ENCODE peak calls at places on chromosomes 11 and 22, in four cellular contexts. One of them, this sample, is unnamed.

GRCh38 chr11:47445840-47446239 is 3.1 kb downstream of the RAPSN start:
- ATAC-seq in lower lobe of right lung: no peak
- ATAC-seq in thoracic aorta: no peak
- ATAC-seq in stimulated activated naive CD8-positive, alpha-beta T cell treated with anti-CD3 and anti-CD28 coated beads, Interleukin-15, Interleukin-2, amounts not matched to agents 100 U/mL and 50 U/mL, for 24 hours: no peak
- ATAC-seq in this sample: no peak

GRCh38 chr11:46917109-46918086 is 952 bp downstream of the LRP4 start:
- ATAC-seq in lower lobe of right lung: peak; percentile 13
- ATAC-seq in thoracic aorta: no peak
- ATAC-seq in stimulated activated naive CD8-positive, alpha-beta T cell treated with anti-CD3 and anti-CD28 coated beads, Interleukin-15, Interleukin-2, amounts not matched to agents 100 U/mL and 50 U/mL, for 24 hours: peak; percentile 3
- ATAC-seq in this sample: peak; percentile 14

GRCh38 chr11:119380160-119380815 is 1.2 kb downstream of the USP2 start:
- ATAC-seq in lower lobe of right lung: no peak
- ATAC-seq in thoracic aorta: no peak
- ATAC-seq in stimulated activated naive CD8-positive, alpha-beta T cell treated with anti-CD3 and anti-CD28 coated beads, Interleukin-15, Interleukin-2, amounts not matched to agents 100 U/mL and 50 U/mL, for 24 hours: no peak
- ATAC-seq in this sample: no peak

GRCh38 chr22:18077087-18077638 is 627 bp upstream of the PEX26 start:
- ATAC-seq in lower lobe of right lung: no peak
- ATAC-seq in thoracic aorta: no peak
- ATAC-seq in stimulated activated naive CD8-positive, alpha-beta T cell treated with anti-CD3 and anti-CD28 coated beads, Interleukin-15, Interleukin-2, amounts not matched to agents 100 U/mL and 50 U/mL, for 24 hours: peak; percentile 9
- ATAC-seq in this sample: peak; percentile 67

GRCh38 chr11:30879322-30880020 is 293.3 kb upstream of the MPPED2 start:
- ATAC-seq in lower lobe of right lung: no peak
- ATAC-seq in thoracic aorta: no peak
- ATAC-seq in stimulated activated naive CD8-positive, alpha-beta T cell treated with anti-CD3 and anti-CD28 coated beads, Interleukin-15, Interleukin-2, amounts not matched to agents 100 U/mL and 50 U/mL, for 24 hours: no peak
- ATAC-seq in this sample: no peak

GRCh38 chr11:122690801-122691649 is 35.5 kb downstream of the UBASH3B start:
- ATAC-seq in lower lobe of right lung: peak; percentile 48
- ATAC-seq in thoracic aorta: no peak
- ATAC-seq in stimulated activated naive CD8-positive, alpha-beta T cell treated with anti-CD3 and anti-CD28 coated beads, Interleukin-15, Interleukin-2, amounts not matched to agents 100 U/mL and 50 U/mL, for 24 hours: peak; percentile 19
- ATAC-seq in this sample: peak; percentile 16

GRCh38 chr11:6233984-6234313 is 487 bp downstream of the FHIP1B start:
- ATAC-seq in lower lobe of right lung: peak; percentile 2
- ATAC-seq in thoracic aorta: no peak
- ATAC-seq in stimulated activated naive CD8-positive, alpha-beta T cell treated with anti-CD3 and anti-CD28 coated beads, Interleukin-15, Interleukin-2, amounts not matched to agents 100 U/mL and 50 U/mL, for 24 hours: no peak
- ATAC-seq in this sample: no peak

GRCh38 chr22:20027966-20028854 is 7.3 kb downstream of the TANGO2 start:
- ATAC-seq in lower lobe of right lung: no peak
- ATAC-seq in thoracic aorta: no peak
- ATAC-seq in stimulated activated naive CD8-positive, alpha-beta T cell treated with anti-CD3 and anti-CD28 coated beads, Interleukin-15, Interleukin-2, amounts not matched to agents 100 U/mL and 50 U/mL, for 24 hours: no peak
- ATAC-seq in this sample: no peak

GRCh38 chr11:130738618-130739017 is 177.7 kb downstream of the SNX19 start:
- ATAC-seq in lower lobe of right lung: no peak
- ATAC-seq in thoracic aorta: no peak
- ATAC-seq in stimulated activated naive CD8-positive, alpha-beta T cell treated with anti-CD3 and anti-CD28 coated beads, Interleukin-15, Interleukin-2, amounts not matched to agents 100 U/mL and 50 U/mL, for 24 hours: no peak
- ATAC-seq in this sample: no peak

GRCh38 chr22:50298937-50299656 is 8.3 kb downstream of the PLXNB2 start:
- ATAC-seq in lower lobe of right lung: no peak
- ATAC-seq in thoracic aorta: no peak
- ATAC-seq in stimulated activated naive CD8-positive, alpha-beta T cell treated with anti-CD3 and anti-CD28 coated beads, Interleukin-15, Interleukin-2, amounts not matched to agents 100 U/mL and 50 U/mL, for 24 hours: no peak
- ATAC-seq in this sample: no peak

GRCh38 chr11:58632510-58632909 is 10.0 kb downstream of the CNTF start:
- ATAC-seq in lower lobe of right lung: no peak
- ATAC-seq in thoracic aorta: no peak
- ATAC-seq in stimulated activated naive CD8-positive, alpha-beta T cell treated with anti-CD3 and anti-CD28 coated beads, Interleukin-15, Interleukin-2, amounts not matched to agents 100 U/mL and 50 U/mL, for 24 hours: no peak
- ATAC-seq in this sample: no peak

GRCh38 chr11:12007769-12008737 is at the start of gene DKK3:
- ATAC-seq in lower lobe of right lung: peak; percentile 50
- ATAC-seq in thoracic aorta: no peak
- ATAC-seq in stimulated activated naive CD8-positive, alpha-beta T cell treated with anti-CD3 and anti-CD28 coated beads, Interleukin-15, Interleukin-2, amounts not matched to agents 100 U/mL and 50 U/mL, for 24 hours: peak; percentile 21
- ATAC-seq in this sample: no peak

GRCh38 chr11:128476729-128477128 is 110.6 kb downstream of the ETS1 start:
- ATAC-seq in lower lobe of right lung: peak; percentile 72
- ATAC-seq in thoracic aorta: no peak
- ATAC-seq in stimulated activated naive CD8-positive, alpha-beta T cell treated with anti-CD3 and anti-CD28 coated beads, Interleukin-15, Interleukin-2, amounts not matched to agents 100 U/mL and 50 U/mL, for 24 hours: peak; percentile 21
- ATAC-seq in this sample: peak; percentile 33

GRCh38 chr11:70127653-70128434 is 49.7 kb downstream of the ANO1 start:
- ATAC-seq in lower lobe of right lung: no peak
- ATAC-seq in thoracic aorta: peak; percentile 32
- ATAC-seq in stimulated activated naive CD8-positive, alpha-beta T cell treated with anti-CD3 and anti-CD28 coated beads, Interleukin-15, Interleukin-2, amounts not matched to agents 100 U/mL and 50 U/mL, for 24 hours: no peak
- ATAC-seq in this sample: no peak

GRCh38 chr11:79481795-79482194 is 41.0 kb upstream of the TENM4 start:
- ATAC-seq in lower lobe of right lung: peak; percentile 53
- ATAC-seq in thoracic aorta: no peak
- ATAC-seq in stimulated activated naive CD8-positive, alpha-beta T cell treated with anti-CD3 and anti-CD28 coated beads, Interleukin-15, Interleukin-2, amounts not matched to agents 100 U/mL and 50 U/mL, for 24 hours: no peak
- ATAC-seq in this sample: no peak

GRCh38 chr11:12721816-12722604 is 47.8 kb downstream of the TEAD1 start:
- ATAC-seq in lower lobe of right lung: no peak
- ATAC-seq in thoracic aorta: no peak
- ATAC-seq in stimulated activated naive CD8-positive, alpha-beta T cell treated with anti-CD3 and anti-CD28 coated beads, Interleukin-15, Interleukin-2, amounts not matched to agents 100 U/mL and 50 U/mL, for 24 hours: no peak
- ATAC-seq in this sample: no peak

GRCh38 chr22:22410121-22410520 is 98.4 kb downstream of the ZNF280B start:
- ATAC-seq in lower lobe of right lung: peak; percentile 50
- ATAC-seq in thoracic aorta: no peak
- ATAC-seq in stimulated activated naive CD8-positive, alpha-beta T cell treated with anti-CD3 and anti-CD28 coated beads, Interleukin-15, Interleukin-2, amounts not matched to agents 100 U/mL and 50 U/mL, for 24 hours: no peak
- ATAC-seq in this sample: no peak

GRCh38 chr22:49207008-49207775 is 620.5 kb downstream of the BRD1 start:
- ATAC-seq in lower lobe of right lung: no peak
- ATAC-seq in thoracic aorta: no peak
- ATAC-seq in stimulated activated naive CD8-positive, alpha-beta T cell treated with anti-CD3 and anti-CD28 coated beads, Interleukin-15, Interleukin-2, amounts not matched to agents 100 U/mL and 50 U/mL, for 24 hours: no peak
- ATAC-seq in this sample: no peak

GRCh38 chr11:10503777-10504176 is 37.2 kb downstream of the RNF141 start:
- ATAC-seq in lower lobe of right lung: peak; percentile 71
- ATAC-seq in thoracic aorta: no peak
- ATAC-seq in stimulated activated naive CD8-positive, alpha-beta T cell treated with anti-CD3 and anti-CD28 coated beads, Interleukin-15, Interleukin-2, amounts not matched to agents 100 U/mL and 50 U/mL, for 24 hours: no peak
- ATAC-seq in this sample: no peak

GRCh38 chr22:39635719-39636118 is 65.2 kb downstream of the CACNA1I start:
- ATAC-seq in lower lobe of right lung: no peak
- ATAC-seq in thoracic aorta: no peak
- ATAC-seq in stimulated activated naive CD8-positive, alpha-beta T cell treated with anti-CD3 and anti-CD28 coated beads, Interleukin-15, Interleukin-2, amounts not matched to agents 100 U/mL and 50 U/mL, for 24 hours: peak; percentile 29
- ATAC-seq in this sample: no peak

GRCh38 chr11:15933896-15934625 is 422.3 kb downstream of the SOX6 start:
- ATAC-seq in lower lobe of right lung: no peak
- ATAC-seq in thoracic aorta: no peak
- ATAC-seq in stimulated activated naive CD8-positive, alpha-beta T cell treated with anti-CD3 and anti-CD28 coated beads, Interleukin-15, Interleukin-2, amounts not matched to agents 100 U/mL and 50 U/mL, for 24 hours: no peak
- ATAC-seq in this sample: no peak

GRCh38 chr22:29225422-29226090 is 19.9 kb downstream of the EMID1 start:
- ATAC-seq in lower lobe of right lung: peak; percentile 76
- ATAC-seq in thoracic aorta: no peak
- ATAC-seq in stimulated activated naive CD8-positive, alpha-beta T cell treated with anti-CD3 and anti-CD28 coated beads, Interleukin-15, Interleukin-2, amounts not matched to agents 100 U/mL and 50 U/mL, for 24 hours: no peak
- ATAC-seq in this sample: no peak

GRCh38 chr11:47394322-47395224 is 13.8 kb upstream of the SLC39A13 start:
- ATAC-seq in lower lobe of right lung: peak; percentile 70
- ATAC-seq in thoracic aorta: no peak
- ATAC-seq in stimulated activated naive CD8-positive, alpha-beta T cell treated with anti-CD3 and anti-CD28 coated beads, Interleukin-15, Interleukin-2, amounts not matched to agents 100 U/mL and 50 U/mL, for 24 hours: peak; percentile 73
- ATAC-seq in this sample: peak; percentile 89

GRCh38 chr11:114135737-114136151 is 76.2 kb downstream of the ZBTB16 start:
- ATAC-seq in lower lobe of right lung: peak; percentile 15
- ATAC-seq in thoracic aorta: no peak
- ATAC-seq in stimulated activated naive CD8-positive, alpha-beta T cell treated with anti-CD3 and anti-CD28 coated beads, Interleukin-15, Interleukin-2, amounts not matched to agents 100 U/mL and 50 U/mL, for 24 hours: no peak
- ATAC-seq in this sample: no peak

GRCh38 chr22:33841281-33842005 is 78.8 kb downstream of the LARGE1 start:
- ATAC-seq in lower lobe of right lung: peak; percentile 51
- ATAC-seq in thoracic aorta: peak; percentile 86
- ATAC-seq in stimulated activated naive CD8-positive, alpha-beta T cell treated with anti-CD3 and anti-CD28 coated beads, Interleukin-15, Interleukin-2, amounts not matched to agents 100 U/mL and 50 U/mL, for 24 hours: no peak
- ATAC-seq in this sample: no peak

GRCh38 chr11:132056689-132057088 is 686.3 kb downstream of the NTM start:
- ATAC-seq in lower lobe of right lung: no peak
- ATAC-seq in thoracic aorta: no peak
- ATAC-seq in stimulated activated naive CD8-positive, alpha-beta T cell treated with anti-CD3 and anti-CD28 coated beads, Interleukin-15, Interleukin-2, amounts not matched to agents 100 U/mL and 50 U/mL, for 24 hours: no peak
- ATAC-seq in this sample: no peak

GRCh38 chr22:30351226-30351625 is 5.5 kb downstream of the SF3A1 start:
- ATAC-seq in lower lobe of right lung: no peak
- ATAC-seq in thoracic aorta: no peak
- ATAC-seq in stimulated activated naive CD8-positive, alpha-beta T cell treated with anti-CD3 and anti-CD28 coated beads, Interleukin-15, Interleukin-2, amounts not matched to agents 100 U/mL and 50 U/mL, for 24 hours: no peak
- ATAC-seq in this sample: no peak

GRCh38 chr11:33691051-33691864 is 9.4 kb downstream of the C11orf91 start:
- ATAC-seq in lower lobe of right lung: no peak
- ATAC-seq in thoracic aorta: no peak
- ATAC-seq in stimulated activated naive CD8-positive, alpha-beta T cell treated with anti-CD3 and anti-CD28 coated beads, Interleukin-15, Interleukin-2, amounts not matched to agents 100 U/mL and 50 U/mL, for 24 hours: no peak
- ATAC-seq in this sample: no peak

GRCh38 chr22:17597217-17597616 is 31.3 kb downstream of the ATP6V1E1 start:
- ATAC-seq in lower lobe of right lung: no peak
- ATAC-seq in thoracic aorta: no peak
- ATAC-seq in stimulated activated naive CD8-positive, alpha-beta T cell treated with anti-CD3 and anti-CD28 coated beads, Interleukin-15, Interleukin-2, amounts not matched to agents 100 U/mL and 50 U/mL, for 24 hours: no peak
- ATAC-seq in this sample: peak; percentile 67

GRCh38 chr22:45014658-45015057 is 4.9 kb upstream of the PHF21B start:
- ATAC-seq in lower lobe of right lung: no peak
- ATAC-seq in thoracic aorta: no peak
- ATAC-seq in stimulated activated naive CD8-positive, alpha-beta T cell treated with anti-CD3 and anti-CD28 coated beads, Interleukin-15, Interleukin-2, amounts not matched to agents 100 U/mL and 50 U/mL, for 24 hours: no peak
- ATAC-seq in this sample: no peak

GRCh38 chr11:119389611-119390254 is 8.2 kb upstream of the USP2 start:
- ATAC-seq in lower lobe of right lung: no peak
- ATAC-seq in thoracic aorta: no peak
- ATAC-seq in stimulated activated naive CD8-positive, alpha-beta T cell treated with anti-CD3 and anti-CD28 coated beads, Interleukin-15, Interleukin-2, amounts not matched to agents 100 U/mL and 50 U/mL, for 24 hours: no peak
- ATAC-seq in this sample: no peak

GRCh38 chr11:61675826-61676225 is 4.4 kb upstream of the DAGLA start:
- ATAC-seq in lower lobe of right lung: no peak
- ATAC-seq in thoracic aorta: no peak
- ATAC-seq in stimulated activated naive CD8-positive, alpha-beta T cell treated with anti-CD3 and anti-CD28 coated beads, Interleukin-15, Interleukin-2, amounts not matched to agents 100 U/mL and 50 U/mL, for 24 hours: no peak
- ATAC-seq in this sample: no peak

GRCh38 chr22:29787371-29787980 is 20.3 kb downstream of the UQCR10 start:
- ATAC-seq in lower lobe of right lung: no peak
- ATAC-seq in thoracic aorta: no peak
- ATAC-seq in stimulated activated naive CD8-positive, alpha-beta T cell treated with anti-CD3 and anti-CD28 coated beads, Interleukin-15, Interleukin-2, amounts not matched to agents 100 U/mL and 50 U/mL, for 24 hours: peak; percentile 23
- ATAC-seq in this sample: no peak

GRCh38 chr22:20951932-20952380 is 15.1 kb upstream of the AIFM3 start:
- ATAC-seq in lower lobe of right lung: peak; percentile 6
- ATAC-seq in thoracic aorta: no peak
- ATAC-seq in stimulated activated naive CD8-positive, alpha-beta T cell treated with anti-CD3 and anti-CD28 coated beads, Interleukin-15, Interleukin-2, amounts not matched to agents 100 U/mL and 50 U/mL, for 24 hours: no peak
- ATAC-seq in this sample: no peak

GRCh38 chr11:125592305-125593112 is at the start of gene STT3A:
- ATAC-seq in lower lobe of right lung: peak; percentile 98
- ATAC-seq in thoracic aorta: peak; percentile 100
- ATAC-seq in stimulated activated naive CD8-positive, alpha-beta T cell treated with anti-CD3 and anti-CD28 coated beads, Interleukin-15, Interleukin-2, amounts not matched to agents 100 U/mL and 50 U/mL, for 24 hours: peak; percentile 98
- ATAC-seq in this sample: peak; percentile 93

GRCh38 chr22:44676441-44677298 is 25.3 kb upstream of the PRR5 start:
- ATAC-seq in lower lobe of right lung: peak; percentile 36
- ATAC-seq in thoracic aorta: no peak
- ATAC-seq in stimulated activated naive CD8-positive, alpha-beta T cell treated with anti-CD3 and anti-CD28 coated beads, Interleukin-15, Interleukin-2, amounts not matched to agents 100 U/mL and 50 U/mL, for 24 hours: peak; percentile 47
- ATAC-seq in this sample: no peak

GRCh38 chr11:19777032-19777341 is 64.3 kb downstream of the NAV2 start:
- ATAC-seq in lower lobe of right lung: peak; percentile 87
- ATAC-seq in thoracic aorta: no peak
- ATAC-seq in stimulated activated naive CD8-positive, alpha-beta T cell treated with anti-CD3 and anti-CD28 coated beads, Interleukin-15, Interleukin-2, amounts not matched to agents 100 U/mL and 50 U/mL, for 24 hours: no peak
- ATAC-seq in this sample: no peak

GRCh38 chr11:12802418-12803085 is 128.3 kb downstream of the TEAD1 start:
- ATAC-seq in lower lobe of right lung: peak; percentile 87
- ATAC-seq in thoracic aorta: peak; percentile 33
- ATAC-seq in stimulated activated naive CD8-positive, alpha-beta T cell treated with anti-CD3 and anti-CD28 coated beads, Interleukin-15, Interleukin-2, amounts not matched to agents 100 U/mL and 50 U/mL, for 24 hours: no peak
- ATAC-seq in this sample: peak; percentile 21

This sample was measured in activated T-helper 17 cell treated with anti-CD3 and anti-CD28 coated beads, Interleukin-2, amount 50 U/mL, for 72 hours.